ENCODE peak calls at places on chromosomes 3 and 15, in nine cellular contexts. Y, E, V, I, T, U, R, N and O are unnamed samples.

GRCh38 chr15:62063851-62064635 is 2.7 kb upstream of the C2CD4A start:
- DNase-seq in N (no peak), E (no peak), R (no peak), Y (no peak), U (no peak), V (no peak), T (no peak), I (no peak), O (no peak)

GRCh38 chr15:73004462-73004861 is 47.8 kb upstream of the NEO1 start:
- DNase-seq in I (no peak), E (no peak), U (no peak), V (no peak), R (no peak), T (no peak), N (no peak), Y (no peak), O (no peak)

GRCh38 chr3:81643721-81644120 is 117.7 kb downstream of the GBE1 start:
- DNase-seq in R (no peak), U (no peak), V (no peak), N (no peak), Y (no peak), T (no peak), E (no peak), I (no peak), O (no peak)

GRCh38 chr3:170975283-170976189 is 51.0 kb downstream of the SLC2A2 start:
- DNase-seq in E (no peak), Y (no peak), N (no peak), R (no peak), V (no peak), I (no peak), U (no peak), T (no peak), O (no peak)

GRCh38 chr3:179196098-179196497 is 47.9 kb downstream of the PIK3CA start:
- DNase-seq in V (no peak), N (no peak), Y (peak; percentile 50), U (no peak), I (no peak), R (no peak), E (peak; percentile 62), T (peak; percentile 58), O (peak; percentile 67)

GRCh38 chr15:92707880-92708551 is 52.4 kb upstream of the FAM174B start:
- DNase-seq in V (no peak), I (no peak), E (no peak), N (no peak), U (no peak), Y (no peak), T (no peak), R (no peak), O (no peak)

GRCh38 chr3:196422976-196423781 is 9.0 kb downstream of the UBXN7 start:
- DNase-seq in N (peak; percentile 85), I (no peak), U (no peak), V (peak; percentile 89), E (no peak), R (no peak), T (no peak), Y (no peak), O (no peak)

GRCh38 chr3:52779411-52780297 is 2.3 kb downstream of the ITIH1 start:
- DNase-seq in I (no peak), E (no peak), R (no peak), Y (no peak), V (no peak), T (peak; percentile 75), N (no peak), U (no peak), O (no peak)

GRCh38 chr3:11095932-11096265 is 58.4 kb upstream of the HRH1 start:
- DNase-seq in V (no peak), U (no peak), Y (no peak), I (no peak), R (no peak), E (no peak), N (no peak), T (no peak), O (no peak)

GRCh38 chr3:78003090-78003489 is 963.2 kb downstream of the ROBO2 start:
- DNase-seq in U (no peak), R (no peak), Y (no peak), T (no peak), V (no peak), E (no peak), I (no peak), N (no peak), O (no peak)

GRCh38 chr3:197802505-197803459 is 11.7 kb downstream of the LRCH3 start:
- DNase-seq in T (no peak), N (no peak), E (no peak), V (no peak), I (no peak), Y (no peak), U (no peak), R (no peak), O (no peak)

GRCh38 chr15:71791975-71792374 is 18.4 kb upstream of the NR2E3 start:
- DNase-seq in I (no peak), Y (no peak), R (no peak), U (no peak), T (no peak), E (no peak), V (no peak), N (no peak), O (no peak)

GRCh38 chr15:49876401-49877038 is 242.5 kb downstream of the ATP8B4 start:
- DNase-seq in T (no peak), R (peak; percentile 28), E (no peak), V (peak; percentile 19), U (no peak), I (no peak), N (peak; percentile 42), Y (no peak), O (no peak)

GRCh38 chr15:60017538-60018199 is 13.6 kb downstream of the FOXB1 start:
- DNase-seq in Y (peak; percentile 86), N (no peak), I (no peak), U (no peak), T (no peak), R (no peak), V (no peak), E (no peak), O (no peak)

GRCh38 chr3:184781801-184782200 is 30.2 kb upstream of the VPS8 start:
- DNase-seq in N (no peak), I (no peak), R (no peak), U (peak; percentile 30), V (no peak), Y (no peak), E (no peak), T (no peak), O (no peak)

GRCh38 chr3:16177962-16178627 is 3.6 kb downstream of the GALNT15 start:
- DNase-seq in U (peak; percentile 90), E (peak; percentile 35), V (peak; percentile 83), N (no peak), T (peak; percentile 81), R (peak; percentile 87), I (peak; percentile 70), Y (peak; percentile 51), O (peak; percentile 28)

GRCh38 chr15:83404143-83404542 is 43.0 kb upstream of the SH3GL3 start:
- DNase-seq in U (no peak), I (no peak), E (no peak), Y (no peak), V (peak; percentile 55), R (no peak), T (no peak), N (no peak), O (no peak)

GRCh38 chr15:66025972-66026371 is 156.7 kb downstream of the RAB11A start:
- DNase-seq in T (no peak), N (no peak), V (no peak), I (no peak), U (no peak), R (peak; percentile 66), E (no peak), Y (no peak), O (no peak)

GRCh38 chr3:128095222-128095703 is 28.3 kb downstream of the RUVBL1 start:
- DNase-seq in R (peak; percentile 57), I (peak; percentile 61), T (peak; percentile 84), E (peak; percentile 34), V (peak; percentile 81), U (peak; percentile 85), Y (peak; percentile 74), N (peak; percentile 43), O (no peak)

GRCh38 chr15:38996111-38996541 is 431.5 kb upstream of the RASGRP1 start:
- DNase-seq in Y (no peak), R (no peak), E (peak; percentile 95), V (no peak), T (no peak), I (no peak), N (no peak), U (no peak), O (peak; percentile 82)

GRCh38 chr15:66595937-66596545 is 30.2 kb upstream of the LCTL start:
- DNase-seq in R (no peak), U (no peak), T (no peak), E (no peak), N (no peak), Y (no peak), V (no peak), I (no peak), O (no peak)